ENCODE peak calls at places on chromosomes 16 and 17, in ten cellular contexts. X is fibroblast of pulmonary artery, C is A549, U is neural crest cell, B is transverse colon, O is cardiac fibroblast, L is mesothelial cell of epicardium, T is SK-N-SH, H is sigmoid colon, M is endothelial cell. P is an unnamed sample.

GRCh38 chr17:82216301-82217119 is 3.9 kb upstream of the CCDC57 start:
- DNase-seq in X (peak), C (peak), U (no peak), B (peak), O (peak), L (no peak), T (peak), H (peak), M (no peak), P (peak)

GRCh38 chr17:83062011-83062817 is 17.2 kb upstream of the METRNL start:
- DNase-seq in X (no peak), C (no peak), U (no peak), B (no peak), O (no peak), L (peak), T (peak), H (peak), M (no peak), P (no peak)

GRCh38 chr16:67514382-67514828 is 14.2 kb upstream of the RIPOR1 start:
- DNase-seq in X (peak), C (peak), U (peak), B (peak), O (peak), L (no peak), T (peak), H (peak), M (peak), P (peak)

GRCh38 chr16:68365167-68365817 is 54.5 kb downstream of the PRMT7 start:
- DNase-seq in X (no peak), C (no peak), U (no peak), B (peak), O (no peak), L (no peak), T (no peak), H (no peak), M (no peak), P (no peak)

GRCh38 chr16:65845466-65846209 is 520.9 kb upstream of the CDH5 start:
- DNase-seq in X (peak), C (no peak), U (no peak), B (no peak), O (peak), L (no peak), T (no peak), H (no peak), M (no peak), P (peak)

GRCh38 chr16:3188925-3189825 is 1.2 kb downstream of the OR1F1 start:
- DNase-seq in X (peak), C (peak), U (peak), B (no peak), O (peak), L (no peak), T (peak), H (no peak), M (peak), P (peak)

GRCh38 chr17:58060596-58061191 is 22.5 kb upstream of the DYNLL2 start:
- DNase-seq in X (peak), C (no peak), U (no peak), B (peak), O (peak), L (no peak), T (no peak), H (peak), M (no peak), P (peak)

GRCh38 chr16:23448392-23448791 is 4.6 kb downstream of the COG7 start:
- DNase-seq in X (no peak), C (peak), U (no peak), B (peak), O (no peak), L (no peak), T (no peak), H (no peak), M (no peak), P (no peak)

GRCh38 chr16:10868562-10869469 is 8.2 kb upstream of the CIITA start:
- DNase-seq in X (no peak), C (no peak), U (no peak), B (peak), O (no peak), L (no peak), T (no peak), H (peak), M (no peak), P (no peak)

GRCh38 chr17:57174591-57174990 is 81.7 kb upstream of the MSI2 start:
- DNase-seq in X (no peak), C (no peak), U (no peak), B (no peak), O (no peak), L (no peak), T (no peak), H (no peak), M (no peak), P (no peak)

GRCh38 chr17:15432807-15433547 is 34.4 kb downstream of the CDRT4 start:
- DNase-seq in X (peak), C (no peak), U (no peak), B (no peak), O (peak), L (no peak), T (no peak), H (no peak), M (no peak), P (no peak)

GRCh38 chr17:79715318-79716182 is 15.2 kb upstream of the ENPP7 start:
- DNase-seq in X (no peak), C (no peak), U (no peak), B (peak), O (no peak), L (no peak), T (peak), H (no peak), M (no peak), P (no peak)

GRCh38 chr17:28982191-28982793 is 23.5 kb downstream of the SEZ6 start:
- DNase-seq in X (peak), C (no peak), U (no peak), B (peak), O (peak), L (no peak), T (no peak), H (no peak), M (no peak), P (no peak)

GRCh38 chr17:27669136-27669535 is 38.1 kb downstream of the LGALS9 start:
- DNase-seq in X (no peak), C (no peak), U (no peak), B (no peak), O (no peak), L (no peak), T (no peak), H (no peak), M (no peak), P (no peak)

GRCh38 chr17:2023692-2024571 is 1.2 kb downstream of the RTN4RL1 start:
- DNase-seq in X (peak), C (peak), U (no peak), B (peak), O (peak), L (no peak), T (peak), H (peak), M (peak), P (peak)

GRCh38 chr16:1708768-1709180 is 2.8 kb downstream of the MAPK8IP3 start:
- DNase-seq in X (peak), C (no peak), U (no peak), B (no peak), O (peak), L (no peak), T (no peak), H (no peak), M (no peak), P (no peak)

GRCh38 chr17:82228842-82229685 is at the start of gene SLC16A3:
- DNase-seq in X (peak), C (peak), U (no peak), B (peak), O (peak), L (no peak), T (peak), H (peak), M (peak), P (peak)

GRCh38 chr16:58426095-58426494 is 33.8 kb downstream of the GINS3 start:
- DNase-seq in X (no peak), C (no peak), U (no peak), B (peak), O (no peak), L (no peak), T (no peak), H (no peak), M (no peak), P (no peak)

GRCh38 chr17:59332890-59333377 is 1.5 kb downstream of the YPEL2 start:
- DNase-seq in X (peak), C (no peak), U (no peak), B (peak), O (peak), L (no peak), T (no peak), H (peak), M (no peak), P (no peak)

GRCh38 chr16:55406651-55407050 is 72.3 kb upstream of the MMP2 start:
- DNase-seq in X (no peak), C (no peak), U (no peak), B (no peak), O (no peak), L (no peak), T (no peak), H (no peak), M (no peak), P (no peak)

GRCh38 chr17:76051071-76051467 is 21.2 kb downstream of the SRP68 start:
- DNase-seq in X (no peak), C (no peak), U (no peak), B (no peak), O (no peak), L (no peak), T (no peak), H (no peak), M (no peak), P (no peak)

GRCh38 chr17:34110315-34110714 is 144.8 kb upstream of the CCL2 start:
- DNase-seq in X (no peak), C (no peak), U (no peak), B (no peak), O (no peak), L (no peak), T (peak), H (no peak), M (no peak), P (no peak)

GRCh38 chr17:72590382-72590781 is 469.6 kb downstream of the SOX9 start:
- DNase-seq in X (peak), C (no peak), U (no peak), B (no peak), O (peak), L (no peak), T (no peak), H (no peak), M (no peak), P (peak)

GRCh38 chr16:53980675-53981074 is 276.7 kb downstream of the FTO start:
- DNase-seq in X (no peak), C (no peak), U (no peak), B (no peak), O (no peak), L (no peak), T (no peak), H (no peak), M (no peak), P (no peak)

GRCh38 chr16:85372627-85373372 is 240.3 kb upstream of the GSE1 start:
- DNase-seq in X (peak), C (peak), U (no peak), B (no peak), O (peak), L (no peak), T (no peak), H (peak), M (no peak), P (peak)

GRCh38 chr17:64115871-64116534 is 13.9 kb downstream of the ERN1 start:
- DNase-seq in X (peak), C (peak), U (no peak), B (no peak), O (peak), L (no peak), T (no peak), H (no peak), M (no peak), P (peak)

GRCh38 chr17:64683791-64684190 is 21.7 kb upstream of the SMURF2 start:
- DNase-seq in X (peak), C (no peak), U (no peak), B (no peak), O (no peak), L (no peak), T (no peak), H (no peak), M (no peak), P (peak)

GRCh38 chr16:79053577-79053976 is 547.0 kb downstream of the MAF start:
- DNase-seq in X (no peak), C (no peak), U (no peak), B (no peak), O (no peak), L (no peak), T (no peak), H (no peak), M (no peak), P (no peak)

GRCh38 chr16:66250686-66251405 is 115.6 kb upstream of the CDH5 start:
- DNase-seq in X (peak), C (no peak), U (peak), B (peak), O (peak), L (no peak), T (peak), H (peak), M (no peak), P (peak)

GRCh38 chr17:20273741-20274500 is 193.4 kb downstream of the LGALS9B start:
- DNase-seq in X (no peak), C (no peak), U (no peak), B (no peak), O (no peak), L (no peak), T (no peak), H (no peak), M (no peak), P (no peak)

GRCh38 chr17:77882481-77883212 is 75.9 kb upstream of the TNRC6C start:
- DNase-seq in X (peak), C (peak), U (no peak), B (peak), O (peak), L (no peak), T (no peak), H (peak), M (no peak), P (peak)

GRCh38 chr16:85258166-85258565 is 145.9 kb upstream of the CIBAR2 start:
- DNase-seq in X (no peak), C (no peak), U (no peak), B (no peak), O (no peak), L (no peak), T (no peak), H (no peak), M (no peak), P (no peak)

GRCh38 chr16:31472559-31473203 is 729 bp downstream of the TGFB1I1 start:
- DNase-seq in X (peak), C (peak), U (no peak), B (peak), O (peak), L (no peak), T (peak), H (peak), M (peak), P (peak)

GRCh38 chr17:28228109-28228840 is 90.7 kb upstream of the TMEM97 start:
- DNase-seq in X (peak), C (peak), U (no peak), B (no peak), O (no peak), L (no peak), T (peak), H (no peak), M (peak), P (no peak)

GRCh38 chr16:57179429-57179828 is 6.4 kb downstream of the PSME3IP1 start:
- DNase-seq in X (no peak), C (no peak), U (no peak), B (no peak), O (no peak), L (no peak), T (peak), H (no peak), M (no peak), P (no peak)

GRCh38 chr16:57184113-57184512 is 1.7 kb downstream of the PSME3IP1 start:
- DNase-seq in X (no peak), C (no peak), U (no peak), B (no peak), O (no peak), L (no peak), T (no peak), H (no peak), M (no peak), P (no peak)

GRCh38 chr16:57178296-57178695 is 7.5 kb downstream of the PSME3IP1 start:
- DNase-seq in X (no peak), C (no peak), U (no peak), B (no peak), O (no peak), L (no peak), T (no peak), H (no peak), M (no peak), P (no peak)

GRCh38 chr16:57175896-57176295 is 9.9 kb downstream of the PSME3IP1 start:
- DNase-seq in X (peak), C (no peak), U (no peak), B (no peak), O (peak), L (no peak), T (no peak), H (no peak), M (no peak), P (no peak)

GRCh38 chr16:57178793-57179212 is 7.0 kb downstream of the PSME3IP1 start:
- DNase-seq in X (no peak), C (no peak), U (no peak), B (no peak), O (no peak), L (no peak), T (no peak), H (no peak), M (no peak), P (no peak)
- TF ChIP-seq CTCF in X (no peak), C (no peak), U (no peak), B (no peak), O (no peak), L (no peak), T (no peak), H (no peak), M (no peak), P (no peak)

DNA sequence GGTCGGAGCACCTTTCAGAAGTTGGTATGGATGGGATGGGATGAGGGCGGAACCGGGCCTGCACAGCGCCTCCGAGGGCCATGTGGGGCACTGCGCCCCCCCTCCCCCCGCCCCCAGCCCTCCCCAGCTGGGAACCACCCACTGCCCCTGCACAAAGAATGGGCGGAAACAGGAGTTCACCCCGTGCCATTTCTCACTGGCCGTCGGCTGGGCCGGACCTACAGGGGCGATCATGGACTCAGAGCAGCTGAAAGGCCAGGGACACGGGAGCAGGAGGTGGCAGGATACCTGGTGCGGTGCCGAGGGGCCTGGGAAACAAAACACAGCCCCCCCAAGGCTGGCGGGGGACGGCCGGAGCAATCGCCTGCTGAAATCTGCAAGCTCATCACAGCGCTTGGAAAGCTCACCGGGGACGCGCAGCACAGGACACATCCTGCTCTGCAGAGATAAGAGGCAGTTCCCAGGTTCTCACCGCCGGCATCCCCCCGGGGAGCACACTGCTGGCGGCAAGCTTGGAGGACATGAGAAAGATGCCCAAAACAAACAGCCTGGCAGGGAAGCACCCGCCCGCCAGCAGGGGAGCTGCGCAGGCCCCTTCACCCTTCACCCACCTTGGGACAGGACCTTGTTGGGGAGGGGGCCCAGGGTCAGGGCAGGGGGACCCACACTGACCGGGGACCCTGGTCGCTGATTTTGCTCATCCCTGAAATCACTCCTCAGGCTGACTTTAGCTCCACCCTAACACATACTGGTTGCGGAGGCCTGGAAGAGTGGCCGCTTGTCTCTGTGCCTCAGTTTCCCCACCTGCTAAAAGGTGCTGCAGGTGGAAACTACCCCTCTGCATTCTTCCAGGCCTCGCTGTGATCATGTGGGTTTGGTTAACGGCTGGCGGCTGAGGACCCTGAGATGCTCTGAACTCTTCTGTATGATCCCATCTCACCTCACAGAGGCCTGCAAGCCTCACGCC is 263.9 kb downstream of the C16orf95 start:
- DNase-seq in X (no peak), C (no peak), U (no peak), B (no peak), O (no peak), L (no peak), T (no peak), H (no peak), M (peak), P (no peak)
- TF ChIP-seq CTCF in X (peak), C (no peak), U (peak), B (no peak), O (no peak), L (no peak), T (peak), H (no peak), M (peak), P (no peak)

DNA sequence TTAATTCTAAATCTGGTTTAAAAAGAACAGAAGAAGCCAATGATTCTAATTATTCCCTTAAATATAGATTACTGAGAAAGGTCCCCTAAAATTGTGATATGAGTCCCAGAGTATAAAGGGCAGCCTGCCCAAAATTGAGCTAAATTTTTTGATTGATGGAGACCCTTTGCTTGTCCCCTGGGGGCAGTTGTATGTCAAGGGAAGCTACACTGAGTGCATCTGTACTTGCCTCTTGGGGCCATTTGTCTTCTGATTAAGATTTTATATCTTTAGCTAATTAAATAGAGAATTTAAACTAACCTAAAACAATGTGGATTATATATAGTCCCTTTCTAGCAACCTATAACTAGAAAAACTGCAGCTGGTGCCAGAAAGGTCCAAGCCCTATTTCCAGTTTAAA is 12.6 kb downstream of the BLMH start:
- DNase-seq in X (no peak), C (no peak), U (no peak), B (no peak), O (no peak), L (no peak), T (peak), H (no peak), M (no peak), P (no peak)
- TF ChIP-seq CTCF in X (no peak), C (no peak), U (no peak), B (no peak), O (no peak), L (no peak), T (no peak), H (no peak), M (no peak), P (no peak)

GRCh38 chr16:75322706-75323105 is 71.3 kb upstream of the BCAR1 start:
- DNase-seq in X (peak), C (no peak), U (no peak), B (no peak), O (no peak), L (no peak), T (no peak), H (no peak), M (no peak), P (peak)

GRCh38 chr16:75319513-75320401 is 68.3 kb upstream of the BCAR1 start:
- DNase-seq in X (peak), C (no peak), U (peak), B (no peak), O (peak), L (no peak), T (no peak), H (no peak), M (no peak), P (peak)

GRCh38 chr16:75318737-75319136 is 67.3 kb upstream of the BCAR1 start:
- DNase-seq in X (no peak), C (no peak), U (no peak), B (no peak), O (no peak), L (no peak), T (no peak), H (no peak), M (no peak), P (no peak)

GRCh38 chr16:75323198-75323597 is 71.8 kb upstream of the BCAR1 start:
- DNase-seq in X (no peak), C (no peak), U (no peak), B (no peak), O (no peak), L (no peak), T (no peak), H (no peak), M (no peak), P (peak)

DNA sequence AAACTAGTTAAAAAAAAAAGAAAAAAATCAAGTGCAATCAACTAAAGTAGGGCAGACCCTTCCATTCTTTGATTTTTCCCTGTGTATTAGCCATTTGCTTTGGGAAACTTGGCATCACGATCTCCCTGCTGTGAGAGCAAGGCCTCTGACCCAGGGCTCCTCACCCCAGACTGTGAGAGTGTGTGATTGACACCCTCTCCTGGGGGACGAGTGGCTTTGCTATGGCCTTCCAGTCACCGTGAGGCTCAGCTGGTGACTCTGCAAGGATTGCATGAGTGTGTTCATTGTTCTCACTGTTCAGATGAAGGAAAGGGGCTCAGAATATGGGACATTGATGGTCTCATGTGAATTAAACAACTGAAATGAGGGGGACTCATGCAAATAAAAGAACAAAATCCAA is 69.0 kb upstream of the BCAR1 start:
- DNase-seq in X (no peak), C (no peak), U (peak), B (no peak), O (no peak), L (no peak), T (no peak), H (no peak), M (no peak), P (peak)
- TF ChIP-seq CTCF in X (no peak), C (no peak), U (no peak), B (no peak), O (no peak), L (no peak), T (no peak), H (no peak), M (no peak), P (no peak)

P was measured in MCF 10A.